ENCODE peak calls at places on chromosomes 2 and 18, in four cellular contexts. One of them, this sample, is unnamed.

GRCh38 chr2:219459460-219460311 is 25.0 kb downstream of the SPEG start:
- DNase-seq in brain pericyte: no peak
- DNase-seq in left ventricle myocardium inferior: peak
- DNase-seq in NCI-H1417: peak
- DNase-seq in this sample: peak

GRCh38 chr2:38653380-38653714 is 12.6 kb upstream of the GALM start:
- DNase-seq in brain pericyte: no peak
- DNase-seq in NCI-H1417: no peak
- DNase-seq in left ventricle myocardium inferior: no peak
- DNase-seq in this sample: no peak

GRCh38 chr2:29159125-29159524 is 43.9 kb downstream of the CLIP4 start:
- DNase-seq in brain pericyte: no peak
- DNase-seq in NCI-H1417: no peak
- DNase-seq in left ventricle myocardium inferior: no peak
- DNase-seq in this sample: no peak

GRCh38 chr2:86487062-86487461 is 45.9 kb downstream of the KDM3A start:
- DNase-seq in brain pericyte: no peak
- DNase-seq in left ventricle myocardium inferior: no peak
- DNase-seq in NCI-H1417: no peak
- DNase-seq in this sample: no peak

GRCh38 chr2:191145769-191146471 is 4.9 kb downstream of the STAT4 start:
- DNase-seq in left ventricle myocardium inferior: no peak
- DNase-seq in NCI-H1417: no peak
- DNase-seq in brain pericyte: no peak
- DNase-seq in this sample: no peak

GRCh38 chr2:236261452-236261851 is 2.8 kb downstream of the ASB18 start:
- DNase-seq in brain pericyte: no peak
- DNase-seq in left ventricle myocardium inferior: no peak
- DNase-seq in NCI-H1417: no peak
- DNase-seq in this sample: no peak

GRCh38 chr18:48913723-48914122 is 37.0 kb downstream of the SMAD7 start:
- DNase-seq in brain pericyte: no peak
- DNase-seq in NCI-H1417: no peak
- DNase-seq in left ventricle myocardium inferior: no peak
- DNase-seq in this sample: no peak

GRCh38 chr2:176554107-176555048 is 285.1 kb downstream of the MTX2 start:
- DNase-seq in left ventricle myocardium inferior: no peak
- DNase-seq in brain pericyte: peak
- DNase-seq in NCI-H1417: peak
- DNase-seq in this sample: peak

GRCh38 chr2:206088248-206088647 is 2.3 kb upstream of the INO80D start:
- DNase-seq in brain pericyte: no peak
- DNase-seq in left ventricle myocardium inferior: no peak
- DNase-seq in NCI-H1417: no peak
- DNase-seq in this sample: no peak

GRCh38 chr18:74411475-74411874 is 45.6 kb downstream of the DIPK1C start:
- DNase-seq in NCI-H1417: no peak
- DNase-seq in left ventricle myocardium inferior: no peak
- DNase-seq in brain pericyte: no peak
- DNase-seq in this sample: no peak

GRCh38 chr2:54613361-54613760 is 110.1 kb upstream of the EML6 start:
- DNase-seq in NCI-H1417: no peak
- DNase-seq in brain pericyte: no peak
- DNase-seq in left ventricle myocardium inferior: no peak
- DNase-seq in this sample: no peak

GRCh38 chr18:34809697-34810096 is 99.6 kb downstream of the DTNA start:
- DNase-seq in brain pericyte: no peak
- DNase-seq in NCI-H1417: peak
- DNase-seq in left ventricle myocardium inferior: peak
- DNase-seq in this sample: peak

GRCh38 chr2:239880396-239880795 is 144.7 kb downstream of the NDUFA10 start:
- DNase-seq in brain pericyte: no peak
- DNase-seq in NCI-H1417: no peak
- DNase-seq in left ventricle myocardium inferior: no peak
- DNase-seq in this sample: no peak